ENCODE peak calls at places on chromosome 9, in ten cellular contexts. E, W, H, F, M, B, O, L, T and Z are unnamed samples.

GRCh38 chr9:31799953-31800609 is 584.4 kb upstream of the ACO1 start:
- DNase-seq in E (peak), W (no peak), H (peak), F (peak), M (no peak), B (peak), O (no peak), L (peak), T (no peak), Z (no peak)

GRCh38 chr9:36928210-36928609 is 105.9 kb downstream of the PAX5 start:
- DNase-seq in E (no peak), W (no peak), H (no peak), F (no peak), M (no peak), B (no peak), O (no peak), L (peak), T (no peak), Z (no peak)

GRCh38 chr9:38289486-38290275 is 102.8 kb upstream of the ALDH1B1 start:
- DNase-seq in E (no peak), W (no peak), H (no peak), F (no peak), M (no peak), B (no peak), O (no peak), L (no peak), T (no peak), Z (no peak)

GRCh38 chr9:78035369-78035993 is 3.9 kb upstream of the GNAQ start:
- DNase-seq in E (peak), W (peak), H (no peak), F (peak), M (peak), B (peak), O (peak), L (peak), T (peak), Z (peak)

GRCh38 chr9:38205279-38205678 is 136.3 kb upstream of the SHB start:
- DNase-seq in E (no peak), W (no peak), H (no peak), F (no peak), M (no peak), B (no peak), O (no peak), L (peak), T (no peak), Z (no peak)

GRCh38 chr9:133147412-133148271 is 16.1 kb downstream of the GBGT1 start:
- DNase-seq in E (peak), W (peak), H (peak), F (peak), M (no peak), B (peak), O (peak), L (peak), T (peak), Z (peak)

GRCh38 chr9:14530301-14530700 is 162.9 kb downstream of the ZDHHC21 start:
- DNase-seq in E (no peak), W (no peak), H (no peak), F (no peak), M (no peak), B (no peak), O (no peak), L (no peak), T (no peak), Z (no peak)

GRCh38 chr9:134895103-134895502 is 14.5 kb downstream of the FCN2 start:
- DNase-seq in E (no peak), W (no peak), H (no peak), F (no peak), M (no peak), B (no peak), O (no peak), L (no peak), T (no peak), Z (no peak)

GRCh38 chr9:91775011-91775707 is 174.9 kb downstream of the ROR2 start:
- DNase-seq in E (peak), W (peak), H (peak), F (peak), M (no peak), B (peak), O (peak), L (peak), T (peak), Z (no peak)

GRCh38 chr9:100190339-100190738 is 91.3 kb downstream of the INVS start:
- DNase-seq in E (no peak), W (no peak), H (no peak), F (no peak), M (no peak), B (no peak), O (no peak), L (no peak), T (no peak), Z (no peak)

GRCh38 chr9:123724211-123724831 is 205.6 kb downstream of the DENND1A start:
- DNase-seq in E (peak), W (no peak), H (no peak), F (peak), M (no peak), B (no peak), O (no peak), L (no peak), T (no peak), Z (peak)